ENCODE peak calls at places on chromosomes 7 and 10, in six cellular contexts. One of them, this sample, is unnamed.

GRCh38 chr7:95608344-95609173 is 12.2 kb upstream of the PDK4 start:
- DNase-seq in heart left ventricle: peak; percentile 93
- DNase-seq in lung: peak; percentile 88
- DNase-seq in IMR-90: peak; percentile 93
- DNase-seq in coronary artery: peak; percentile 99
- DNase-seq in body of pancreas: peak; percentile 98
- DNase-seq in this sample: peak; percentile 80

GRCh38 chr7:132488634-132489302 is 87.5 kb downstream of the PLXNA4 start:
- DNase-seq in lung: no peak
- DNase-seq in body of pancreas: no peak
- DNase-seq in heart left ventricle: no peak
- DNase-seq in IMR-90: no peak
- DNase-seq in coronary artery: no peak
- DNase-seq in this sample: no peak

GRCh38 chr10:49610015-49610734 is at the start of gene SLC18A3:
- DNase-seq in lung: no peak
- DNase-seq in IMR-90: no peak
- DNase-seq in coronary artery: peak; percentile 21
- DNase-seq in heart left ventricle: no peak
- DNase-seq in body of pancreas: no peak
- DNase-seq in this sample: no peak

GRCh38 chr10:46092523-46093195 is 46.6 kb upstream of the MSMB start:
- DNase-seq in heart left ventricle: no peak
- DNase-seq in body of pancreas: no peak
- DNase-seq in IMR-90: no peak
- DNase-seq in lung: no peak
- DNase-seq in coronary artery: peak; percentile 5
- DNase-seq in this sample: no peak

GRCh38 chr7:30331338-30331737 is 46.9 kb downstream of the ZNRF2 start:
- DNase-seq in lung: no peak
- DNase-seq in heart left ventricle: no peak
- DNase-seq in coronary artery: no peak
- DNase-seq in body of pancreas: peak; percentile 27
- DNase-seq in IMR-90: peak; percentile 50
- DNase-seq in this sample: no peak

GRCh38 chr10:69413221-69413865 is 3.4 kb downstream of the TACR2 start:
- DNase-seq in body of pancreas: peak; percentile 65
- DNase-seq in coronary artery: no peak
- DNase-seq in heart left ventricle: no peak
- DNase-seq in IMR-90: peak; percentile 70
- DNase-seq in lung: no peak
- DNase-seq in this sample: peak; percentile 48

GRCh38 chr10:71799785-71800453 is 26.6 kb upstream of the VSIR start:
- DNase-seq in body of pancreas: peak; percentile 55
- DNase-seq in heart left ventricle: peak; percentile 29
- DNase-seq in coronary artery: no peak
- DNase-seq in IMR-90: no peak
- DNase-seq in lung: no peak
- DNase-seq in this sample: no peak

GRCh38 chr10:103192451-103193106 is 493 bp downstream of the NT5C2 start:
- DNase-seq in body of pancreas: peak; percentile 86
- DNase-seq in lung: peak; percentile 85
- DNase-seq in IMR-90: peak; percentile 75
- DNase-seq in heart left ventricle: peak; percentile 90
- DNase-seq in coronary artery: peak; percentile 90
- DNase-seq in this sample: peak; percentile 36

GRCh38 chr10:12972146-12972545 is 29.4 kb downstream of the CCDC3 start:
- DNase-seq in coronary artery: peak; percentile 52
- DNase-seq in lung: no peak
- DNase-seq in body of pancreas: no peak
- DNase-seq in IMR-90: no peak
- DNase-seq in heart left ventricle: no peak
- DNase-seq in this sample: no peak

GRCh38 chr10:103491729-103492364 is 1.7 kb upstream of the NEURL1 start:
- DNase-seq in heart left ventricle: no peak
- DNase-seq in lung: no peak
- DNase-seq in IMR-90: peak; percentile 98
- DNase-seq in coronary artery: no peak
- DNase-seq in body of pancreas: peak; percentile 22
- DNase-seq in this sample: peak; percentile 88

GRCh38 chr10:13773043-13773442 is 186.3 kb downstream of the PRPF18 start:
- DNase-seq in heart left ventricle: no peak
- DNase-seq in lung: no peak
- DNase-seq in coronary artery: no peak
- DNase-seq in body of pancreas: no peak
- DNase-seq in IMR-90: no peak
- DNase-seq in this sample: peak; percentile 73

GRCh38 chr7:47329320-47329926 is 252.5 kb downstream of the TNS3 start:
- DNase-seq in body of pancreas: no peak
- DNase-seq in coronary artery: peak; percentile 62
- DNase-seq in heart left ventricle: peak; percentile 75
- DNase-seq in IMR-90: peak; percentile 44
- DNase-seq in lung: no peak
- DNase-seq in this sample: no peak

GRCh38 chr10:48194830-48195229 is 79.7 kb downstream of the FRMPD2 start:
- DNase-seq in lung: no peak
- DNase-seq in body of pancreas: peak; percentile 11
- DNase-seq in heart left ventricle: no peak
- DNase-seq in IMR-90: no peak
- DNase-seq in coronary artery: no peak
- DNase-seq in this sample: no peak

GRCh38 chr7:122219253-122219865 is 75.3 kb upstream of the AASS start:
- DNase-seq in heart left ventricle: no peak
- DNase-seq in coronary artery: no peak
- DNase-seq in body of pancreas: no peak
- DNase-seq in lung: no peak
- DNase-seq in IMR-90: peak; percentile 26
- DNase-seq in this sample: peak; percentile 22

GRCh38 chr7:142722289-142722794 is 26.9 kb upstream of the PRSS1 start:
- DNase-seq in heart left ventricle: no peak
- DNase-seq in body of pancreas: no peak
- DNase-seq in IMR-90: no peak
- DNase-seq in lung: no peak
- DNase-seq in coronary artery: no peak
- DNase-seq in this sample: no peak

GRCh38 chr7:22983257-22983855 is 30.6 kb downstream of the HYCC1 start:
- DNase-seq in heart left ventricle: no peak
- DNase-seq in coronary artery: no peak
- DNase-seq in IMR-90: peak; percentile 25
- DNase-seq in body of pancreas: no peak
- DNase-seq in lung: no peak
- DNase-seq in this sample: no peak

GRCh38 chr10:58641708-58642107 is 129.0 kb downstream of the BICC1 start:
- DNase-seq in body of pancreas: no peak
- DNase-seq in lung: no peak
- DNase-seq in coronary artery: no peak
- DNase-seq in IMR-90: peak; percentile 88
- DNase-seq in heart left ventricle: no peak
- DNase-seq in this sample: no peak

GRCh38 chr10:84391326-84391725 is 62.9 kb downstream of the CCSER2 start:
- DNase-seq in lung: no peak
- DNase-seq in heart left ventricle: no peak
- DNase-seq in coronary artery: no peak
- DNase-seq in IMR-90: peak; percentile 10
- DNase-seq in body of pancreas: no peak
- DNase-seq in this sample: no peak

GRCh38 chr7:18457832-18458231 is 37.7 kb upstream of the HDAC9 start:
- DNase-seq in heart left ventricle: no peak
- DNase-seq in lung: no peak
- DNase-seq in coronary artery: no peak
- DNase-seq in IMR-90: no peak
- DNase-seq in body of pancreas: no peak
- DNase-seq in this sample: peak; percentile 8

GRCh38 chr7:99729501-99730261 is 5.3 kb downstream of the CYP3A7 start:
- DNase-seq in body of pancreas: no peak
- DNase-seq in coronary artery: no peak
- DNase-seq in lung: no peak
- DNase-seq in heart left ventricle: no peak
- DNase-seq in IMR-90: no peak
- DNase-seq in this sample: peak; percentile 62

GRCh38 chr7:81211617-81212016 is 292.8 kb upstream of the SEMA3C start:
- DNase-seq in body of pancreas: no peak
- DNase-seq in lung: no peak
- DNase-seq in IMR-90: peak; percentile 60
- DNase-seq in coronary artery: no peak
- DNase-seq in heart left ventricle: no peak
- DNase-seq in this sample: no peak

GRCh38 chr7:103989200-103989784 is at the start of gene RELN:
- DNase-seq in IMR-90: peak; percentile 17
- DNase-seq in heart left ventricle: no peak
- DNase-seq in lung: no peak
- DNase-seq in coronary artery: no peak
- DNase-seq in body of pancreas: no peak
- DNase-seq in this sample: no peak

GRCh38 chr7:115087437-115087836 is 165.5 kb downstream of the MDFIC start:
- DNase-seq in lung: peak; percentile 56
- DNase-seq in coronary artery: no peak
- DNase-seq in body of pancreas: peak; percentile 49
- DNase-seq in IMR-90: peak; percentile 92
- DNase-seq in heart left ventricle: no peak
- DNase-seq in this sample: peak; percentile 71

GRCh38 chr10:47257396-47258120 is 42.4 kb upstream of the GDF10 start:
- DNase-seq in coronary artery: peak; percentile 46
- DNase-seq in lung: no peak
- DNase-seq in IMR-90: peak; percentile 65
- DNase-seq in body of pancreas: no peak
- DNase-seq in heart left ventricle: no peak
- DNase-seq in this sample: no peak

GRCh38 chr7:114405427-114405826 is 9.2 kb upstream of the FOXP2 start:
- DNase-seq in body of pancreas: no peak
- DNase-seq in coronary artery: no peak
- DNase-seq in heart left ventricle: no peak
- DNase-seq in lung: no peak
- DNase-seq in IMR-90: no peak
- DNase-seq in this sample: peak; percentile 15

GRCh38 chr7:35700865-35701264 is 5.9 kb upstream of the HERPUD2 start:
- DNase-seq in heart left ventricle: no peak
- DNase-seq in body of pancreas: no peak
- DNase-seq in IMR-90: peak; percentile 7
- DNase-seq in lung: no peak
- DNase-seq in coronary artery: no peak
- DNase-seq in this sample: no peak

GRCh38 chr10:104138131-104138530 is 16.2 kb downstream of the SFR1 start:
- DNase-seq in IMR-90: no peak
- DNase-seq in lung: no peak
- DNase-seq in heart left ventricle: no peak
- DNase-seq in coronary artery: no peak
- DNase-seq in body of pancreas: no peak
- DNase-seq in this sample: no peak

GRCh38 chr10:92915892-92916291 is 67.6 kb downstream of the EXOC6 start:
- DNase-seq in body of pancreas: no peak
- DNase-seq in lung: no peak
- DNase-seq in coronary artery: no peak
- DNase-seq in heart left ventricle: no peak
- DNase-seq in IMR-90: no peak
- DNase-seq in this sample: no peak

GRCh38 chr10:92916433-92916832 is 68.1 kb downstream of the EXOC6 start:
- DNase-seq in lung: no peak
- DNase-seq in coronary artery: no peak
- DNase-seq in IMR-90: no peak
- DNase-seq in heart left ventricle: no peak
- DNase-seq in body of pancreas: no peak
- DNase-seq in this sample: no peak

GRCh38 chr10:92913973-92914372 is 65.7 kb downstream of the EXOC6 start:
- DNase-seq in coronary artery: no peak
- DNase-seq in heart left ventricle: no peak
- DNase-seq in lung: no peak
- DNase-seq in body of pancreas: no peak
- DNase-seq in IMR-90: no peak
- DNase-seq in this sample: no peak

GRCh38 chr10:92914478-92915066 is 66.3 kb downstream of the EXOC6 start:
- DNase-seq in IMR-90: peak; percentile 50
- DNase-seq in coronary artery: no peak
- DNase-seq in lung: peak; percentile 38
- DNase-seq in heart left ventricle: no peak
- DNase-seq in body of pancreas: peak; percentile 54
- DNase-seq in this sample: peak; percentile 39
- TF ChIP-seq CTCF in IMR-90: peak; percentile 73
- TF ChIP-seq CTCF in coronary artery: peak; percentile 56
- TF ChIP-seq CTCF in lung: peak; percentile 24
- TF ChIP-seq CTCF in heart left ventricle: peak; percentile 75
- TF ChIP-seq CTCF in body of pancreas: peak; percentile 53
- TF ChIP-seq CTCF in this sample: peak; percentile 74

GRCh38 chr10:89042547-89042946 is 51.9 kb downstream of the FAS start:
- DNase-seq in heart left ventricle: no peak
- DNase-seq in lung: no peak
- DNase-seq in IMR-90: no peak
- DNase-seq in coronary artery: no peak
- DNase-seq in body of pancreas: no peak
- DNase-seq in this sample: peak; percentile 63
- H3K27ac ChIP-seq in heart left ventricle: no peak overlapping the region
- H3K27ac ChIP-seq in lung: no peak overlapping the region
- H3K27ac ChIP-seq in IMR-90: no peak overlapping the region
- H3K27ac ChIP-seq in coronary artery: no peak overlapping the region
- H3K27ac ChIP-seq in body of pancreas: no peak overlapping the region
- H3K27ac ChIP-seq in this sample: peak overlapping the region; percentile 23

DNA sequence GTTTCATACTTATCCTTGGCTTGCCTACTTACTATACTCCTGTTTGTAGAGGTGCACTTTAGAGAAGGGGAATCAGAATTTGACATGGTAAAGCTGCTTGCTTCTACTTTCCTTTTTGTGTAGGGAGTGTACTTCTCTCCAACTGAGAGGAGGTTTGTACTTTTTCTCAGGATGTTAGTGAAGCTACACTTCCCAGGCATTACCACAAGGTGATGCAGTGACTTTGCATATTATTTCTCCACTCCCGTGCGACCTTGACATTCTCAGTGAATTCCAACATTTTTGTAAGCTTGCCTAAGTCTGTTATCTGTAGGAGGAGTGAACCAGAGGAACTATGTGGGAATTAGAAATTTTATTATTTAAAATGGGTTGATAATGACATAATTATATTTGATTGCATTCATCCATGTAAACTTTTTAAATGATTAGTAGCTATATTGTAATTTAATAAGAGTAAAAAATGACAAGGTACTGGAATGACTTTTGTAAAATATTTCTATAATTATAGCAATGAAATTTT is 5.2 kb downstream of the TAX1BP1 start:
- DNase-seq in lung: no peak
- DNase-seq in heart left ventricle: no peak
- DNase-seq in body of pancreas: peak; percentile 50
- DNase-seq in coronary artery: no peak
- DNase-seq in IMR-90: peak; percentile 84
- DNase-seq in this sample: peak; percentile 69
- TF ChIP-seq CTCF in lung: peak; percentile 21
- TF ChIP-seq CTCF in heart left ventricle: peak; percentile 62
- TF ChIP-seq CTCF in body of pancreas: peak; percentile 64
- TF ChIP-seq CTCF in coronary artery: peak; percentile 42
- TF ChIP-seq CTCF in IMR-90: peak; percentile 80
- TF ChIP-seq CTCF in this sample: peak; percentile 94

DNA sequence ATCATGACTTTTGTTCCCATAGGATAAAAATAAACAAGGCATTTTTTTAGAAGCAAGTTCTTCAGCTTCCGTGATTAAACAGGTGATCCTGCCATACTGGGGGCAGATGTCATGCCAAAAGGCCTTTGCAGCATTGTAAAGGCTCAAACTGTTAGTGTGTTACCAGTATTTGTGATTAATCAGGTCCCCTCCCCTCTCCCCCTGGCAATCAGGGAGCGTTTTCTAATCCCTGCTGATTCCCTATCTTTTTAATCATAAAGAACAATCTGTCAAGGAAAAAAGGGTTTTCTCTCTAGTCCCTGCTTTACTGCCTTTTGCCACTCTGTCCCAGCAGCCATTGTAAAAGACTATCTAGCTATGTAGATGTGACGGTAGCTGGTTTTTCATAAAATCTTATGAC is 211.1 kb downstream of the RNLS start:
- DNase-seq in lung: no peak
- DNase-seq in heart left ventricle: no peak
- DNase-seq in coronary artery: no peak
- DNase-seq in IMR-90: no peak
- DNase-seq in body of pancreas: no peak
- DNase-seq in this sample: no peak
- H3K27ac ChIP-seq in lung: no peak overlapping the region
- H3K27ac ChIP-seq in heart left ventricle: no peak overlapping the region
- H3K27ac ChIP-seq in coronary artery: no peak overlapping the region
- H3K27ac ChIP-seq in IMR-90: no peak overlapping the region
- H3K27ac ChIP-seq in body of pancreas: no peak overlapping the region
- H3K27ac ChIP-seq in this sample: no peak overlapping the region

This sample was measured in RWPE1.